ENCODE peak calls at places on chromosomes 11 and 22, in eight cellular contexts. Q, Z, X, J, I, N, M and B are unnamed samples.

GRCh38 chr11:130738618-130739017 is 177.7 kb downstream of the SNX19 start:
- DNase-seq in M (peak; percentile 66), J (peak; percentile 45), I (peak; percentile 77), Q (no peak), X (no peak), Z (no peak), N (no peak), B (no peak)

GRCh38 chr11:74022541-74022940 is 13.7 kb upstream of the UCP3 start:
- DNase-seq in Q (no peak), M (no peak), J (no peak), X (no peak), I (no peak), N (no peak), Z (no peak), B (no peak)

GRCh38 chr22:26779108-26779507 is 121.7 kb downstream of the MIAT start:
- DNase-seq in M (no peak), X (no peak), N (no peak), Q (no peak), Z (no peak), J (no peak), I (no peak), B (no peak)

GRCh38 chr11:125257751-125258150 is 93.2 kb downstream of the PKNOX2 start:
- DNase-seq in M (no peak), N (no peak), X (no peak), Q (no peak), I (no peak), Z (no peak), J (no peak), B (no peak)

GRCh38 chr11:40292636-40293585 is 1166.5 kb downstream of the LRRC4C start:
- DNase-seq in X (no peak), J (no peak), Q (no peak), M (no peak), N (no peak), I (no peak), Z (no peak), B (peak; percentile 58)

GRCh38 chr22:39080993-39081513 is 4.0 kb downstream of the APOBEC3G start:
- DNase-seq in I (no peak), N (no peak), X (no peak), M (no peak), Q (no peak), Z (no peak), J (no peak), B (no peak)

GRCh38 chr11:83092488-83093384 is 21.0 kb upstream of the RAB30 start:
- DNase-seq in J (peak; percentile 10), M (peak; percentile 14), Q (no peak), X (no peak), N (no peak), I (peak; percentile 74), Z (no peak), B (no peak)

GRCh38 chr11:34044664-34045485 is 6.7 kb upstream of the CAPRIN1 start:
- DNase-seq in Q (peak; percentile 28), N (no peak), X (no peak), J (peak; percentile 89), Z (no peak), I (peak; percentile 73), M (peak; percentile 89), B (no peak)

GRCh38 chr11:64095286-64095825 is 59.6 kb downstream of the FLRT1 start:
- DNase-seq in J (no peak), M (no peak), I (peak; percentile 45), Q (no peak), N (no peak), Z (no peak), X (no peak), B (no peak)

GRCh38 chr11:106482920-106483761 is 405.7 kb downstream of the AASDHPPT start:
- DNase-seq in X (no peak), Q (no peak), N (no peak), I (peak; percentile 50), M (peak; percentile 69), J (peak; percentile 57), Z (no peak), B (no peak)

GRCh38 chr11:61327669-61328071 is 5.2 kb downstream of the DDB1 start:
- DNase-seq in N (no peak), X (no peak), I (no peak), Z (no peak), Q (no peak), M (peak; percentile 52), J (peak; percentile 79), B (no peak)

GRCh38 chr11:3709977-3710376 is 38.8 kb upstream of the CHRNA10 start:
- DNase-seq in J (peak; percentile 25), Q (no peak), I (no peak), N (no peak), X (no peak), M (peak; percentile 9), Z (no peak), B (no peak)

GRCh38 chr11:100808904-100809491 is 121.9 kb downstream of the ARHGAP42 start:
- DNase-seq in M (peak; percentile 68), X (no peak), Z (no peak), I (peak; percentile 67), N (no peak), J (peak; percentile 89), Q (no peak), B (no peak)

GRCh38 chr11:47104337-47104950 is 72.2 kb downstream of the ARFGAP2 start:
- DNase-seq in Z (no peak), J (peak; percentile 66), I (peak; percentile 50), Q (no peak), X (no peak), M (peak; percentile 44), N (no peak), B (no peak)

GRCh38 chr11:32809313-32809712 is 14.9 kb upstream of the CCDC73 start:
- DNase-seq in Z (no peak), X (peak; percentile 78), N (peak; percentile 45), M (peak; percentile 81), J (peak; percentile 78), Q (peak; percentile 65), I (peak; percentile 74), B (peak; percentile 80)

GRCh38 chr11:69539416-69540117 is 58.1 kb downstream of the LINC01488 start:
- DNase-seq in M (no peak), I (peak; percentile 43), J (no peak), X (no peak), Z (no peak), N (no peak), Q (no peak), B (peak; percentile 60)

GRCh38 chr11:63015521-63016215 is at the start of gene SLC22A8:
- DNase-seq in J (no peak), Q (no peak), M (no peak), N (no peak), Z (no peak), I (no peak), X (no peak), B (no peak)

GRCh38 chr11:29530961-29531360 is 485.9 kb downstream of the KCNA4 start:
- DNase-seq in M (no peak), Z (no peak), X (no peak), I (no peak), N (no peak), Q (no peak), J (no peak), B (no peak)

GRCh38 chr11:45089251-45089650 is 57.2 kb upstream of the PRDM11 start:
- DNase-seq in J (peak; percentile 99), Z (no peak), I (peak; percentile 82), X (no peak), M (peak; percentile 98), Q (no peak), N (no peak), B (peak; percentile 84)

GRCh38 chr22:33952776-33953175 is 32.5 kb upstream of the LARGE1 start:
- DNase-seq in M (no peak), N (no peak), I (no peak), Q (no peak), J (no peak), X (no peak), Z (no peak), B (no peak)

GRCh38 chr11:77473001-77473800 is 693 bp downstream of the PAK1 start:
- DNase-seq in Z (peak; percentile 38), I (peak; percentile 53), X (peak; percentile 62), J (no peak), Q (peak; percentile 54), M (no peak), N (peak; percentile 51), B (peak; percentile 64)

GRCh38 chr11:48033918-48034341 is 53.6 kb downstream of the PTPRJ start:
- DNase-seq in Q (no peak), J (no peak), X (no peak), I (no peak), N (no peak), M (no peak), Z (no peak), B (no peak)

GRCh38 chr11:108838804-108839128 is 173.9 kb downstream of the DDX10 start:
- DNase-seq in J (no peak), Z (no peak), Q (no peak), I (no peak), X (no peak), N (no peak), M (no peak), B (no peak)

GRCh38 chr22:22398530-22399327 is 109.8 kb downstream of the ZNF280B start:
- DNase-seq in Q (no peak), I (no peak), N (no peak), Z (no peak), J (no peak), X (no peak), M (no peak), B (no peak)

GRCh38 chr22:30327864-30328345 is 1.2 kb upstream of the TBC1D10A start:
- DNase-seq in M (no peak), J (no peak), N (no peak), Q (no peak), I (peak; percentile 52), X (no peak), Z (no peak), B (no peak)

GRCh38 chr11:61532136-61533038 is 23.8 kb downstream of the LRRC10B start:
- DNase-seq in I (peak; percentile 54), Q (peak; percentile 53), Z (no peak), X (peak; percentile 68), N (no peak), M (peak; percentile 36), J (peak; percentile 23), B (no peak)

GRCh38 chr11:117929568-117930207 is 486 bp upstream of the TMPRSS13 start:
- DNase-seq in M (no peak), I (no peak), X (no peak), J (no peak), Q (no peak), Z (no peak), N (no peak), B (no peak)

GRCh38 chr11:83046626-83047172 is 25.0 kb downstream of the RAB30 start:
- DNase-seq in Z (no peak), I (no peak), Q (no peak), N (no peak), X (no peak), J (peak; percentile 63), M (peak; percentile 66), B (no peak)

GRCh38 chr11:125164422-125165110 is at the start of gene PKNOX2:
- DNase-seq in I (peak; percentile 67), Z (no peak), X (peak; percentile 95), J (peak; percentile 84), M (peak; percentile 68), N (peak; percentile 83), Q (peak; percentile 74), B (peak; percentile 92)

GRCh38 chr11:121479839-121480238 is 27.1 kb upstream of the SORL1-AS1 start:
- DNase-seq in J (no peak), Z (no peak), N (no peak), M (no peak), X (no peak), I (no peak), Q (no peak), B (no peak)

GRCh38 chr11:121323208-121323607 is 30.6 kb downstream of the SC5D start:
- DNase-seq in Q (no peak), X (no peak), Z (no peak), I (no peak), J (no peak), N (no peak), M (no peak), B (no peak)

GRCh38 chr11:87421422-87421821 is 383.7 kb downstream of the TMEM135 start:
- DNase-seq in X (peak; percentile 64), M (peak; percentile 92), Z (no peak), Q (peak; percentile 17), N (no peak), I (peak; percentile 84), J (peak; percentile 94), B (no peak)

GRCh38 chr11:11814614-11815452 is 26.9 kb upstream of the USP47 start:
- DNase-seq in N (no peak), Q (no peak), J (no peak), Z (no peak), X (no peak), I (peak; percentile 13), M (no peak), B (no peak)